ENCODE peak calls at places on chromosomes 6 and 20, in seven cellular contexts. W, F, Q, P, N, B and E are unnamed samples.

GRCh38 chr6:158150701-158151100 is 17.4 kb downstream of the SERAC1 start:
- DNase-seq in N (no peak), P (no peak), F (no peak), W (no peak), B (no peak), Q (peak; percentile 85), E (no peak)

GRCh38 chr20:22303523-22303922 is 280.8 kb downstream of the FOXA2 start:
- DNase-seq in Q (peak; percentile 36), F (no peak), W (no peak), P (no peak), B (no peak), N (no peak), E (no peak)

GRCh38 chr20:41499961-41500725 is 118.0 kb downstream of the CHD6 start:
- DNase-seq in P (no peak), F (no peak), W (no peak), N (no peak), Q (no peak), B (peak; percentile 43), E (no peak)

GRCh38 chr6:81937296-81937937 is 184.9 kb upstream of the TENT5A start:
- DNase-seq in W (no peak), B (no peak), F (no peak), Q (peak; percentile 27), P (no peak), N (no peak), E (no peak)

GRCh38 chr20:32456869-32457421 is 98.8 kb downstream of the ASXL1 start:
- DNase-seq in F (no peak), Q (no peak), P (peak; percentile 47), W (peak; percentile 61), B (no peak), N (peak; percentile 40), E (no peak)

GRCh38 chr6:114061116-114061515 is 90.2 kb upstream of the HDAC2 start:
- DNase-seq in F (no peak), Q (no peak), N (no peak), W (no peak), P (no peak), B (no peak), E (no peak)

GRCh38 chr6:122033564-122034181 is 365.8 kb upstream of the HSF2 start:
- DNase-seq in W (peak; percentile 7), F (no peak), N (no peak), Q (peak; percentile 31), B (peak; percentile 50), P (no peak), E (peak; percentile 10)

GRCh38 chr6:158170656-158171081 is 2.5 kb downstream of the GTF2H5 start:
- DNase-seq in B (peak; percentile 79), P (no peak), Q (peak; percentile 92), F (no peak), N (no peak), W (no peak), E (no peak)

GRCh38 chr20:41183391-41183790 is 46.0 kb downstream of the PLCG1 start:
- DNase-seq in W (no peak), P (no peak), Q (no peak), B (no peak), F (no peak), N (no peak), E (no peak)

GRCh38 chr20:38434770-38435554 is at the start of gene SNHG17:
- DNase-seq in N (peak; percentile 91), W (peak; percentile 97), Q (peak; percentile 83), P (peak; percentile 77), B (peak; percentile 89), F (peak; percentile 84), E (peak; percentile 87)